ENCODE peak calls at places on chromosomes 4 and X, in eight cellular contexts. S, O, J, P, Z, T, I and C are unnamed samples.
A peak's percentile ranks its signal among the peaks of the same experiment; 100 is the strongest.

GRCh38 chr4:138494931-138495330 is 252.8 kb upstream of the SLC7A11 start:
- DNase-seq in I (peak; percentile 12), T (no peak), P (no peak), S (peak; percentile 80), O (no peak), Z (no peak), J (peak; percentile 65), C (peak; percentile 13)

GRCh38 chrX:100625985-100626491 is 10.6 kb downstream of the TSPAN6 start:
- DNase-seq in T (peak; percentile 39), S (no peak), J (no peak), Z (no peak), P (no peak), O (no peak), I (no peak), C (no peak)

GRCh38 chr4:84258905-84259830 is 239.9 kb downstream of the NKX6-1 start:
- DNase-seq in T (peak; percentile 14), Z (no peak), P (no peak), J (peak; percentile 59), O (no peak), S (peak; percentile 80), I (peak; percentile 11), C (peak; percentile 13)

GRCh38 chr4:155529197-155529596 is 137.5 kb upstream of the GUCY1A1 start:
- DNase-seq in P (no peak), I (no peak), T (no peak), Z (no peak), S (peak; percentile 61), J (peak; percentile 41), O (no peak), C (no peak)

GRCh38 chrX:23779025-23779424 is 3.9 kb upstream of the SAT1 start:
- DNase-seq in I (no peak), J (peak; percentile 84), O (no peak), P (no peak), Z (no peak), T (peak; percentile 36), S (no peak), C (no peak)

GRCh38 chr4:20687894-20688293 is 12.4 kb upstream of the PACRGL start:
- DNase-seq in I (no peak), Z (no peak), J (peak; percentile 91), O (no peak), P (no peak), T (peak; percentile 87), S (no peak), C (no peak)

GRCh38 chrX:105765691-105766090 is 56.6 kb upstream of the NRK start:
- DNase-seq in T (no peak), S (peak; percentile 1), Z (no peak), O (no peak), J (no peak), P (no peak), I (peak; percentile 0), C (no peak)

GRCh38 chrX:14630724-14631123 is 101.4 kb downstream of the GLRA2 start:
- DNase-seq in S (peak; percentile 16), T (no peak), J (peak; percentile 23), Z (no peak), I (no peak), P (no peak), O (no peak), C (no peak)

GRCh38 chr4:172173206-172173605 is 360.0 kb downstream of the GALNTL6 start:
- DNase-seq in Z (no peak), J (peak; percentile 10), S (no peak), T (no peak), I (no peak), P (no peak), O (no peak), C (no peak)

GRCh38 chr4:182578402-182578801 is 335.2 kb downstream of the TENM3 start:
- DNase-seq in Z (no peak), I (no peak), O (no peak), P (no peak), T (peak; percentile 96), J (peak; percentile 64), S (peak; percentile 31), C (peak; percentile 26)

GRCh38 chrX:17495052-17495451 is 120.1 kb downstream of the NHS start:
- DNase-seq in P (no peak), Z (no peak), S (no peak), I (peak; percentile 2), T (no peak), O (no peak), J (no peak), C (no peak)

GRCh38 chrX:9765072-9765736 is 443 bp downstream of the GPR143 start:
- DNase-seq in I (no peak), Z (no peak), J (no peak), S (peak; percentile 50), T (no peak), P (no peak), O (no peak), C (no peak)

GRCh38 chr4:15725608-15726007 is 22.7 kb downstream of the BST1 start:
- DNase-seq in J (no peak), I (no peak), O (no peak), Z (no peak), P (no peak), S (no peak), T (no peak), C (no peak)

GRCh38 chr4:38943355-38943754 is 75.7 kb downstream of the FAM114A1 start:
- DNase-seq in S (no peak), Z (peak; percentile 55), O (peak; percentile 63), I (no peak), J (no peak), T (no peak), P (no peak), C (no peak)

GRCh38 chr4:94452476-94453300 is 946 bp downstream of the PDLIM5 start:
- DNase-seq in J (peak; percentile 93), I (peak; percentile 81), Z (peak; percentile 93), T (peak; percentile 82), O (peak; percentile 88), S (peak; percentile 84), P (peak; percentile 9), C (peak; percentile 61)

GRCh38 chrX:22950278-22951266 is 49.2 kb upstream of the DDX53 start:
- DNase-seq in I (no peak), Z (no peak), P (no peak), T (peak; percentile 91), S (no peak), O (no peak), J (peak; percentile 90), C (no peak)

GRCh38 chr4:1199556-1200331 is 27.4 kb upstream of the SPON2 start:
- DNase-seq in J (no peak), I (no peak), S (no peak), T (no peak), P (no peak), O (no peak), Z (peak; percentile 26), C (no peak)

GRCh38 chr4:1202526-1203378 is 30.4 kb upstream of the SPON2 start:
- DNase-seq in P (no peak), I (no peak), T (no peak), O (no peak), S (no peak), J (no peak), Z (peak; percentile 31), C (no peak)

GRCh38 chr4:1198070-1198844 is 25.9 kb upstream of the SPON2 start:
- DNase-seq in I (no peak), S (no peak), T (peak; percentile 53), J (peak; percentile 34), O (no peak), P (no peak), Z (peak; percentile 16), C (no peak)

GRCh38 chr4:1201851-1202525 is 29.6 kb upstream of the SPON2 start:
- DNase-seq in S (no peak), J (peak; percentile 35), Z (peak; percentile 68), P (peak; percentile 86), O (no peak), I (no peak), T (peak; percentile 61), C (no peak)

DNA sequence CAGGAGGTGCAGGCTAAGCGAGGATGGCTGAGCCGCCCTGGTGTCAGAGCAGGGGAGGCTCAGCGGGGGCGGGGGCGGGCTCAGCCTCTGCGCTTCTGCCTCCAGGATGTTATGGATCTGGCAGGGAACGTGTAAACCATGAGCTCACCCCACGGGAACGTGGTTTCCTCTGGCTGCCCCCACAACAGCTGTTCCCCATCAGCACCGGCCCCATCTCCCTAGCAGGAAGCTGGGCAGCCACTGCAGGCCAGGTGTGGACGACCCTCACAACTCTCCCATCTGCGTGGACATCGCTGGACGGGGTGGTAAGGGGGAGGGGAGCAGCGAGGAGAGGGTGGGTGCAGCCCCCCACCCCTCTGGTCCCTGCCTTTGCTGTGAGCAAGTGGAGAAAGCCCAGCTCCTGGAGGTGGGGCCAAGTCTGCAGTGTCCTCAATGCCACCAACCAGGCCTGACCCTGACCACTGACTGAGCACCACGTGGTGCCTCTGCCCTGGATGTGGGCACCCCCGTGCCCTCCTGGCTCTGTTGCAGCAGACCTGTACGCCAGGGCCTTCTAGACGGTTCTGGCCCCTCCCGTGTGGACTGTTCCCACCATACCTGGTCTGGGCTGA is 28.1 kb upstream of the SPON2 start:
- DNase-seq in O (peak; percentile 67), J (peak; percentile 91), P (no peak), T (peak; percentile 82), Z (peak; percentile 64), S (no peak), I (no peak), C (no peak)
- H3K4me1 ChIP-seq in O (peaks cover 26% of the 10 kb centered on the region), J (peaks cover 14% of the 10 kb centered on the region), P (peaks cover 59% of the 10 kb centered on the region), T (peaks cover 37% of the 10 kb centered on the region), Z (peaks cover 27% of the 10 kb centered on the region), S (no peaks in the 10 kb centered on the region), I (peaks cover 25% of the 10 kb centered on the region), C (no peaks in the 10 kb centered on the region)

DNA sequence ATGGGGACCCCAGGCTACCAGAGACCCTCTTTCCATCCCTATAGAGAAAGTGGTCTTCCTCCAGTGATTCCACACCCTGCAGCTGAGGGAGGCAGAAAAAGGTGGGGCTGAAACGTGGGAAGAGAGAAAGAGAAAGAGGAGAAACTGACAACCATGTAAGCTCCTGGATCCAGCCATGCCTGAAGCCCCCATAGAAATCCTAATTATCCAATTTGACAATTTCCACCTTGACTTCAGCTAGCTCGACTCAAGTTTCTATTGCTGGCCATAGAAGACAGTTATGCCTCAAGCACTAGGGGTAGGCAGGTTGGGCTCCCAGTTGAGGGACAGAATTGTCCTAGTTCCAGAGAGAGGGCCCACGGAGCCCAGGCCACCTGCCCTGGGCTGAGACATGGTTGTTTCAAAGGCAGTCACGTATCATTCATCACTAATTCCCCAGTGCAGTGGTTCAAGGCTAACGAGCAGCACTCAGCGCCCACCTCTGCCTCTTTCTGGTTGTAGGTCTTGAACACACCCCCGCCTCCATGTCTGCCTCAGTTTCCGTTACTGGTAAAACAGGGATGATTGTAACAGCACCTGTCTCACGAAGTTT is 39.8 kb upstream of the ASMTL start:
- DNase-seq in Z (no peak), P (peak; percentile 22), O (no peak), T (no peak), I (no peak), J (no peak), S (no peak), C (no peak)
- H3K4me1 ChIP-seq in Z (no peaks in the 10 kb centered on the region), P (no peaks in the 10 kb centered on the region), O (peaks cover 21% of the 10 kb centered on the region), T (no peaks in the 10 kb centered on the region), I (no peaks in the 10 kb centered on the region), J (no peaks in the 10 kb centered on the region), S (peaks cover 8% of the 10 kb centered on the region), C (no peaks in the 10 kb centered on the region)

GRCh38 chr4:122793811-122794210 is 32.8 kb upstream of the FGF2 start:
- DNase-seq in P (no peak), S (no peak), Z (no peak), J (peak; percentile 58), T (no peak), I (no peak), O (no peak), C (no peak)
- H3K4me1 ChIP-seq in P (no peaks in the 10 kb centered on the region), S (peaks cover 44% of the 10 kb centered on the region), Z (peaks cover 5% of the 10 kb centered on the region), J (peaks cover 38% of the 10 kb centered on the region), T (peaks cover 12% of the 10 kb centered on the region), I (peaks cover 10% of the 10 kb centered on the region), O (peaks cover 19% of the 10 kb centered on the region), C (peaks cover 15% of the 10 kb centered on the region)

DNA sequence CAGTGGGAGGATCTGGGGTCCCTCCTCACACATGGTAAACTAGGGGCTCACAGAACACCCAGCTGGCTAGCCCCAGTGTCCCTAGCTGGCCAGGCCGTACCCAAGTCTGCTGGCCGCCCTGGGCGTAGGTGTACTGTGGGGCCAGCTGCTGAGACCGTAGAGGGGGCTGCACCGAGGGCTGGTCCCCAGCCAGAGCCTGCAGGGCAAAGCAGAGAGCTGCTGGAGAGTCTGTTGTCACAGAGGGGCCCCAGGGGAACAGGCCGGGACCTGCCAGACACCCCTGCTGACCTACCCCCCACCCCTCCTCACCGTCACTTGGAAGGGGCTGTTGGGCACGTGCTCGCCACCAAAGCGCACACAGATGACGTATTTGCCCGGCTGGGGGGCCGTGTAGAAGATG is 19.9 kb downstream of the FLNA start:
- DNase-seq in T (no peak), P (no peak), O (no peak), S (no peak), J (no peak), I (no peak), Z (no peak), C (no peak)
- H3K4me1 ChIP-seq in T (no peaks in the 10 kb centered on the region), P (peaks cover 75% of the 10 kb centered on the region), O (peaks cover 32% of the 10 kb centered on the region), S (no peaks in the 10 kb centered on the region), J (no peaks in the 10 kb centered on the region), I (peaks cover 13% of the 10 kb centered on the region), Z (peaks cover 5% of the 10 kb centered on the region), C (no peaks in the 10 kb centered on the region)